ENCODE peak calls at places on chromosomes 1 and 21, in eight cellular contexts. One of them, this sample, is unnamed.

GRCh38 chr1:185338719-185339622 is 21.9 kb upstream of the IVNS1ABP start:
- DNase-seq in choroid plexus epithelial cell: peak
- DNase-seq in activated CD4-positive, alpha-beta T cell treated with anti-CD3 and anti-CD28 coated beads for 36 hours: peak
- DNase-seq in GM20000: peak
- DNase-seq in NCI-H1417 treated with DMSO at 0.1 percent for 48 hours: no peak
- DNase-seq in body of pancreas: peak
- DNase-seq in ovary: no peak
- DNase-seq in stimulated activated naive B cell treated with anti-CD40 and anti-IgM and Interleukin-4, amounts not matched to agents 10 μg/mL and 1 μg/mL and 100 μg/mL, for 72 hours: peak
- DNase-seq in this sample: no peak

GRCh38 chr1:29555043-29555620 is 318.8 kb downstream of the PTPRU start:
- DNase-seq in choroid plexus epithelial cell: no peak
- DNase-seq in activated CD4-positive, alpha-beta T cell treated with anti-CD3 and anti-CD28 coated beads for 36 hours: no peak
- DNase-seq in GM20000: no peak
- DNase-seq in NCI-H1417 treated with DMSO at 0.1 percent for 48 hours: no peak
- DNase-seq in body of pancreas: no peak
- DNase-seq in ovary: no peak
- DNase-seq in stimulated activated naive B cell treated with anti-CD40 and anti-IgM and Interleukin-4, amounts not matched to agents 10 μg/mL and 1 μg/mL and 100 μg/mL, for 72 hours: no peak
- DNase-seq in this sample: no peak

GRCh38 chr1:150259758-150260669 is 2.4 kb downstream of the CA14 start:
- DNase-seq in choroid plexus epithelial cell: peak
- DNase-seq in activated CD4-positive, alpha-beta T cell treated with anti-CD3 and anti-CD28 coated beads for 36 hours: no peak
- DNase-seq in GM20000: no peak
- DNase-seq in NCI-H1417 treated with DMSO at 0.1 percent for 48 hours: no peak
- DNase-seq in body of pancreas: peak
- DNase-seq in ovary: peak
- DNase-seq in stimulated activated naive B cell treated with anti-CD40 and anti-IgM and Interleukin-4, amounts not matched to agents 10 μg/mL and 1 μg/mL and 100 μg/mL, for 72 hours: no peak
- DNase-seq in this sample: peak

GRCh38 chr1:115692224-115692623 is 50.5 kb downstream of the VANGL1 start:
- DNase-seq in choroid plexus epithelial cell: no peak
- DNase-seq in activated CD4-positive, alpha-beta T cell treated with anti-CD3 and anti-CD28 coated beads for 36 hours: no peak
- DNase-seq in GM20000: no peak
- DNase-seq in NCI-H1417 treated with DMSO at 0.1 percent for 48 hours: no peak
- DNase-seq in body of pancreas: no peak
- DNase-seq in ovary: no peak
- DNase-seq in stimulated activated naive B cell treated with anti-CD40 and anti-IgM and Interleukin-4, amounts not matched to agents 10 μg/mL and 1 μg/mL and 100 μg/mL, for 72 hours: no peak
- DNase-seq in this sample: no peak

GRCh38 chr1:170355267-170355801 is 176.6 kb upstream of the GORAB start:
- DNase-seq in choroid plexus epithelial cell: no peak
- DNase-seq in activated CD4-positive, alpha-beta T cell treated with anti-CD3 and anti-CD28 coated beads for 36 hours: no peak
- DNase-seq in GM20000: no peak
- DNase-seq in NCI-H1417 treated with DMSO at 0.1 percent for 48 hours: no peak
- DNase-seq in body of pancreas: no peak
- DNase-seq in ovary: no peak
- DNase-seq in stimulated activated naive B cell treated with anti-CD40 and anti-IgM and Interleukin-4, amounts not matched to agents 10 μg/mL and 1 μg/mL and 100 μg/mL, for 72 hours: no peak
- DNase-seq in this sample: no peak

GRCh38 chr1:33410091-33410701 is 20.7 kb downstream of the PHC2 start:
- DNase-seq in choroid plexus epithelial cell: peak
- DNase-seq in activated CD4-positive, alpha-beta T cell treated with anti-CD3 and anti-CD28 coated beads for 36 hours: no peak
- DNase-seq in GM20000: no peak
- DNase-seq in NCI-H1417 treated with DMSO at 0.1 percent for 48 hours: no peak
- DNase-seq in body of pancreas: no peak
- DNase-seq in ovary: no peak
- DNase-seq in stimulated activated naive B cell treated with anti-CD40 and anti-IgM and Interleukin-4, amounts not matched to agents 10 μg/mL and 1 μg/mL and 100 μg/mL, for 72 hours: no peak
- DNase-seq in this sample: no peak

GRCh38 chr1:15201221-15201620 is 45.8 kb upstream of the FHAD1 start:
- DNase-seq in choroid plexus epithelial cell: no peak
- DNase-seq in activated CD4-positive, alpha-beta T cell treated with anti-CD3 and anti-CD28 coated beads for 36 hours: no peak
- DNase-seq in GM20000: no peak
- DNase-seq in NCI-H1417 treated with DMSO at 0.1 percent for 48 hours: no peak
- DNase-seq in body of pancreas: no peak
- DNase-seq in ovary: no peak
- DNase-seq in stimulated activated naive B cell treated with anti-CD40 and anti-IgM and Interleukin-4, amounts not matched to agents 10 μg/mL and 1 μg/mL and 100 μg/mL, for 72 hours: no peak
- DNase-seq in this sample: no peak

GRCh38 chr21:25385912-25386474 is 221.3 kb downstream of the MRPL39 start:
- DNase-seq in choroid plexus epithelial cell: peak
- DNase-seq in activated CD4-positive, alpha-beta T cell treated with anti-CD3 and anti-CD28 coated beads for 36 hours: no peak
- DNase-seq in GM20000: peak
- DNase-seq in NCI-H1417 treated with DMSO at 0.1 percent for 48 hours: peak
- DNase-seq in body of pancreas: peak
- DNase-seq in ovary: no peak
- DNase-seq in stimulated activated naive B cell treated with anti-CD40 and anti-IgM and Interleukin-4, amounts not matched to agents 10 μg/mL and 1 μg/mL and 100 μg/mL, for 72 hours: no peak
- DNase-seq in this sample: peak

GRCh38 chr1:171954386-171954785 is 113.1 kb downstream of the DNM3 start:
- DNase-seq in choroid plexus epithelial cell: no peak
- DNase-seq in activated CD4-positive, alpha-beta T cell treated with anti-CD3 and anti-CD28 coated beads for 36 hours: no peak
- DNase-seq in GM20000: no peak
- DNase-seq in NCI-H1417 treated with DMSO at 0.1 percent for 48 hours: no peak
- DNase-seq in body of pancreas: no peak
- DNase-seq in ovary: no peak
- DNase-seq in stimulated activated naive B cell treated with anti-CD40 and anti-IgM and Interleukin-4, amounts not matched to agents 10 μg/mL and 1 μg/mL and 100 μg/mL, for 72 hours: no peak
- DNase-seq in this sample: no peak

GRCh38 chr1:104125226-104125625 is 375.5 kb downstream of the AMY1C start:
- DNase-seq in choroid plexus epithelial cell: peak
- DNase-seq in activated CD4-positive, alpha-beta T cell treated with anti-CD3 and anti-CD28 coated beads for 36 hours: no peak
- DNase-seq in GM20000: no peak
- DNase-seq in NCI-H1417 treated with DMSO at 0.1 percent for 48 hours: no peak
- DNase-seq in body of pancreas: no peak
- DNase-seq in ovary: no peak
- DNase-seq in stimulated activated naive B cell treated with anti-CD40 and anti-IgM and Interleukin-4, amounts not matched to agents 10 μg/mL and 1 μg/mL and 100 μg/mL, for 72 hours: no peak
- DNase-seq in this sample: no peak

GRCh38 chr1:204443260-204443619 is 31.6 kb upstream of the PPP1R15B start:
- DNase-seq in choroid plexus epithelial cell: no peak
- DNase-seq in activated CD4-positive, alpha-beta T cell treated with anti-CD3 and anti-CD28 coated beads for 36 hours: no peak
- DNase-seq in GM20000: no peak
- DNase-seq in NCI-H1417 treated with DMSO at 0.1 percent for 48 hours: no peak
- DNase-seq in body of pancreas: peak
- DNase-seq in ovary: no peak
- DNase-seq in stimulated activated naive B cell treated with anti-CD40 and anti-IgM and Interleukin-4, amounts not matched to agents 10 μg/mL and 1 μg/mL and 100 μg/mL, for 72 hours: no peak
- DNase-seq in this sample: no peak

GRCh38 chr1:245791410-245792312 is 636.9 kb downstream of the KIF26B start:
- DNase-seq in choroid plexus epithelial cell: no peak
- DNase-seq in activated CD4-positive, alpha-beta T cell treated with anti-CD3 and anti-CD28 coated beads for 36 hours: no peak
- DNase-seq in GM20000: no peak
- DNase-seq in NCI-H1417 treated with DMSO at 0.1 percent for 48 hours: no peak
- DNase-seq in body of pancreas: no peak
- DNase-seq in ovary: no peak
- DNase-seq in stimulated activated naive B cell treated with anti-CD40 and anti-IgM and Interleukin-4, amounts not matched to agents 10 μg/mL and 1 μg/mL and 100 μg/mL, for 72 hours: no peak
- DNase-seq in this sample: peak

GRCh38 chr1:67532452-67533216 is 102.4 kb upstream of the SERBP1 start:
- DNase-seq in choroid plexus epithelial cell: peak
- DNase-seq in activated CD4-positive, alpha-beta T cell treated with anti-CD3 and anti-CD28 coated beads for 36 hours: peak
- DNase-seq in GM20000: peak
- DNase-seq in NCI-H1417 treated with DMSO at 0.1 percent for 48 hours: no peak
- DNase-seq in body of pancreas: peak
- DNase-seq in ovary: peak
- DNase-seq in stimulated activated naive B cell treated with anti-CD40 and anti-IgM and Interleukin-4, amounts not matched to agents 10 μg/mL and 1 μg/mL and 100 μg/mL, for 72 hours: no peak
- DNase-seq in this sample: peak

GRCh38 chr1:212284332-212284743 is 872 bp upstream of the PPP2R5A start:
- DNase-seq in choroid plexus epithelial cell: peak
- DNase-seq in activated CD4-positive, alpha-beta T cell treated with anti-CD3 and anti-CD28 coated beads for 36 hours: no peak
- DNase-seq in GM20000: no peak
- DNase-seq in NCI-H1417 treated with DMSO at 0.1 percent for 48 hours: no peak
- DNase-seq in body of pancreas: no peak
- DNase-seq in ovary: no peak
- DNase-seq in stimulated activated naive B cell treated with anti-CD40 and anti-IgM and Interleukin-4, amounts not matched to agents 10 μg/mL and 1 μg/mL and 100 μg/mL, for 72 hours: no peak
- DNase-seq in this sample: no peak

GRCh38 chr1:151371744-151372410 is 628 bp downstream of the SELENBP1 start:
- DNase-seq in choroid plexus epithelial cell: no peak
- DNase-seq in activated CD4-positive, alpha-beta T cell treated with anti-CD3 and anti-CD28 coated beads for 36 hours: no peak
- DNase-seq in GM20000: no peak
- DNase-seq in NCI-H1417 treated with DMSO at 0.1 percent for 48 hours: peak
- DNase-seq in body of pancreas: peak
- DNase-seq in ovary: peak
- DNase-seq in stimulated activated naive B cell treated with anti-CD40 and anti-IgM and Interleukin-4, amounts not matched to agents 10 μg/mL and 1 μg/mL and 100 μg/mL, for 72 hours: no peak
- DNase-seq in this sample: peak

GRCh38 chr1:91948501-91949355 is 473 bp upstream of the BRDT start:
- DNase-seq in choroid plexus epithelial cell: no peak
- DNase-seq in activated CD4-positive, alpha-beta T cell treated with anti-CD3 and anti-CD28 coated beads for 36 hours: peak
- DNase-seq in GM20000: no peak
- DNase-seq in NCI-H1417 treated with DMSO at 0.1 percent for 48 hours: no peak
- DNase-seq in body of pancreas: no peak
- DNase-seq in ovary: no peak
- DNase-seq in stimulated activated naive B cell treated with anti-CD40 and anti-IgM and Interleukin-4, amounts not matched to agents 10 μg/mL and 1 μg/mL and 100 μg/mL, for 72 hours: no peak
- DNase-seq in this sample: peak

GRCh38 chr1:242524571-242525359 is at the start of gene PLD5:
- DNase-seq in choroid plexus epithelial cell: no peak
- DNase-seq in activated CD4-positive, alpha-beta T cell treated with anti-CD3 and anti-CD28 coated beads for 36 hours: peak
- DNase-seq in GM20000: peak
- DNase-seq in NCI-H1417 treated with DMSO at 0.1 percent for 48 hours: no peak
- DNase-seq in body of pancreas: peak
- DNase-seq in ovary: no peak
- DNase-seq in stimulated activated naive B cell treated with anti-CD40 and anti-IgM and Interleukin-4, amounts not matched to agents 10 μg/mL and 1 μg/mL and 100 μg/mL, for 72 hours: no peak
- DNase-seq in this sample: peak

GRCh38 chr21:15826147-15826780 is 96.5 kb downstream of the USP25 start:
- DNase-seq in choroid plexus epithelial cell: peak
- DNase-seq in activated CD4-positive, alpha-beta T cell treated with anti-CD3 and anti-CD28 coated beads for 36 hours: peak
- DNase-seq in GM20000: peak
- DNase-seq in NCI-H1417 treated with DMSO at 0.1 percent for 48 hours: no peak
- DNase-seq in body of pancreas: peak
- DNase-seq in ovary: no peak
- DNase-seq in stimulated activated naive B cell treated with anti-CD40 and anti-IgM and Interleukin-4, amounts not matched to agents 10 μg/mL and 1 μg/mL and 100 μg/mL, for 72 hours: no peak
- DNase-seq in this sample: peak

GRCh38 chr1:12549106-12549459 is 68.9 kb downstream of the DHRS3 start:
- DNase-seq in choroid plexus epithelial cell: peak
- DNase-seq in activated CD4-positive, alpha-beta T cell treated with anti-CD3 and anti-CD28 coated beads for 36 hours: no peak
- DNase-seq in GM20000: no peak
- DNase-seq in NCI-H1417 treated with DMSO at 0.1 percent for 48 hours: no peak
- DNase-seq in body of pancreas: peak
- DNase-seq in ovary: peak
- DNase-seq in stimulated activated naive B cell treated with anti-CD40 and anti-IgM and Interleukin-4, amounts not matched to agents 10 μg/mL and 1 μg/mL and 100 μg/mL, for 72 hours: no peak
- DNase-seq in this sample: peak

GRCh38 chr1:82485591-82486369 is 685.0 kb downstream of the ADGRL2 start:
- DNase-seq in choroid plexus epithelial cell: peak
- DNase-seq in activated CD4-positive, alpha-beta T cell treated with anti-CD3 and anti-CD28 coated beads for 36 hours: no peak
- DNase-seq in GM20000: no peak
- DNase-seq in NCI-H1417 treated with DMSO at 0.1 percent for 48 hours: no peak
- DNase-seq in body of pancreas: peak
- DNase-seq in ovary: peak
- DNase-seq in stimulated activated naive B cell treated with anti-CD40 and anti-IgM and Interleukin-4, amounts not matched to agents 10 μg/mL and 1 μg/mL and 100 μg/mL, for 72 hours: no peak
- DNase-seq in this sample: no peak

This sample was measured in K562.